ENCODE peak calls at places on chromosomes 16 and 17, in ten cellular contexts. O is naive thymus-derived CD4-positive, alpha-beta T cell; M is PC-3; N is GM23248; B is brain microvascular endothelial cell; T is aorta; G is heart right ventricle; R is effector memory CD4-positive, alpha-beta T cell; X is uterus; Q is adipocyte. I is an unnamed sample. For H3K27me3 and H3K36me3, the result is how much of the 10 kb centered on the place peaks cover.

GRCh38 chr17:28473542-28473941 is at the start of gene SLC13A2:
- DNase-seq in R (no peak), T (no peak), N (no peak), B (no peak), Q (no peak), G (no peak), M (no peak), X (no peak), O (no peak), I (no peak)

GRCh38 chr17:43645765-43646481 is 15.8 kb downstream of the MEOX1 start:
- DNase-seq in O (no peak), B (no peak), X (peak), T (peak), M (peak), Q (peak), N (peak), G (peak), R (no peak), I (peak)

GRCh38 chr17:50686494-50687199 is 21.1 kb downstream of the ANKRD40 start:
- DNase-seq in T (peak), M (peak), G (no peak), O (no peak), N (peak), R (no peak), Q (peak), B (peak), X (peak), I (peak)

GRCh38 chr16:75279277-75279676 is 27.9 kb upstream of the BCAR1 start:
- DNase-seq in T (no peak), R (no peak), X (no peak), B (no peak), O (no peak), Q (peak), M (peak), G (no peak), N (peak), I (no peak)

GRCh38 chr17:47987240-47987835 is 16.4 kb downstream of the CDK5RAP3 start:
- DNase-seq in G (no peak), M (no peak), O (no peak), T (no peak), X (no peak), B (no peak), Q (peak), R (no peak), N (peak), I (peak)

GRCh38 chr16:14955546-14956231 is 18.4 kb downstream of the NPIPA1 start:
- DNase-seq in M (no peak), X (peak), G (peak), N (no peak), R (no peak), B (no peak), O (no peak), T (no peak), Q (no peak), I (no peak)

GRCh38 chr17:77735051-77735340 is 223.5 kb upstream of the TNRC6C start:
- DNase-seq in G (peak), B (no peak), X (no peak), Q (no peak), T (no peak), N (no peak), R (no peak), M (no peak), O (no peak), I (no peak)

GRCh38 chr17:58254803-58255202 is 16.4 kb downstream of the LPO start:
- DNase-seq in B (no peak), T (no peak), X (no peak), G (no peak), M (peak), O (no peak), N (no peak), R (no peak), Q (no peak), I (no peak)

GRCh38 chr16:57882797-57883196 is 80.5 kb upstream of the KIFC3 start:
- DNase-seq in Q (peak), M (no peak), T (no peak), R (no peak), X (no peak), N (peak), O (no peak), G (no peak), B (peak), I (peak)

GRCh38 chr16:80144191-80144590 is 396.6 kb upstream of the DYNLRB2 start:
- DNase-seq in M (no peak), Q (peak), R (no peak), G (no peak), N (peak), O (no peak), T (no peak), X (no peak), B (no peak), I (no peak)

GRCh38 chr17:50584116-50584515 is 23.6 kb downstream of the CACNA1G start:
- DNase-seq in G (no peak), N (no peak), Q (no peak), O (no peak), T (no peak), B (no peak), X (no peak), R (no peak), M (no peak), I (no peak)

GRCh38 chr16:65005696-65006095 is 116.2 kb downstream of the CDH11 start:
- DNase-seq in N (no peak), M (no peak), B (peak), O (no peak), G (no peak), T (no peak), R (no peak), Q (no peak), X (no peak), I (no peak)

GRCh38 chr17:36722121-36722902 is 120.9 kb downstream of the MRM1 start:
- DNase-seq in G (peak), O (peak), Q (peak), R (peak), N (peak), T (peak), M (peak), X (peak), B (no peak), I (peak)

GRCh38 chr17:36720131-36720530 is 118.7 kb downstream of the MRM1 start:
- DNase-seq in Q (no peak), T (no peak), N (no peak), O (no peak), M (no peak), B (no peak), G (no peak), X (no peak), R (no peak), I (no peak)

GRCh38 chr17:36722903-36723263 is 121.5 kb downstream of the MRM1 start:
- DNase-seq in G (no peak), Q (no peak), M (no peak), O (no peak), R (no peak), N (no peak), T (no peak), B (no peak), X (no peak), I (no peak)

GRCh38 chr17:36723459-36723858 is 122.1 kb downstream of the MRM1 start:
- DNase-seq in T (no peak), Q (no peak), M (no peak), G (no peak), R (no peak), B (no peak), X (no peak), O (no peak), N (no peak), I (no peak)

DNA sequence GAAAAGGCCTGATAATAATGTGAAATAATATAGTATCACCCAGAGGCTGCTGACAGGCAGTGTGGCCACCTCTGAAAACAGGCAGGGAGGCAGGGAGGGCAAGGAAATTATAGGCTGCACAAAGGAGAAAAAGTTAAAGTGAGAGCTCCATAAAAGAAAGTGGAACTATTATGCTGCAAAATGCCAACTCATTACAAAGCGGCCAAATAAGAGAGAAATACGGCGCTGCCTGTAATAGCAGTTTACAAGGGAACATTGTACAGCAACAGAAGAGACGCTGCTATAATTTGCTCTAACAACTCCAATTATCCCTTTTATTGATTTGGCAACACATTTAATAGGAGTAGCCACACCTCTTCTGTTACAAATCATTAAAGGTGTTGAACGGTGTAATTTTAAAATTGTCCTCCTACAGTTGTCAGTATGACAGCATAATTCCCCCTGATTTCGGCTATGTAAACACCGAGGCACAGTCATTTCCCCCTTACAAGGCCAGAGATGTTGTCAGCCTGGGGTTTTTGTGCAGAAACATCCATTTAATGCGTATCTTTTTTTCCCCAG is 120.3 kb downstream of the MRM1 start:
- DNase-seq in R (no peak), X (no peak), O (no peak), T (no peak), Q (no peak), M (no peak), G (no peak), B (no peak), N (peak), I (no peak)
- H3K27me3 ChIP-seq in R (under half), X (under half), O (under half), T (under half), Q (under half), M (under half), G (under half), B (under half), N (under half), I (under half)

GRCh38 chr16:67543582-67543981 is 15.0 kb downstream of the RIPOR1 start:
- DNase-seq in G (no peak), T (no peak), X (no peak), R (no peak), Q (no peak), N (no peak), M (no peak), B (no peak), O (no peak), I (no peak)
- H3K36me3 ChIP-seq in G (half or more), T (under half), X (under half), R (under half), Q (half or more), N (under half), M (under half), B (half or more), O (under half), I (under half)

GRCh38 chr16:49884033-49884707 is 28.3 kb upstream of the ZNF423 start:
- DNase-seq in N (peak), B (no peak), X (no peak), T (no peak), Q (peak), M (no peak), R (no peak), G (no peak), O (no peak), I (no peak)
- H3K4me3 ChIP-seq in N (no peak), B (no peak), X (no peak), T (no peak), Q (no peak), M (no peak), R (no peak), G (no peak), O (no peak), I (no peak)

GRCh38 chr17:81524865-81525159 is 3.4 kb upstream of the FSCN2 start:
- DNase-seq in O (no peak), R (no peak), N (no peak), Q (no peak), B (no peak), M (no peak), X (no peak), T (no peak), G (peak), I (no peak)

GRCh38 chr17:81522491-81523125 is 5.6 kb upstream of the FSCN2 start:
- DNase-seq in O (no peak), M (no peak), G (peak), R (no peak), Q (no peak), X (no peak), B (no peak), N (no peak), T (no peak), I (no peak)

GRCh38 chr17:81524063-81524864 is 3.9 kb upstream of the FSCN2 start:
- DNase-seq in M (no peak), O (no peak), T (no peak), R (no peak), Q (no peak), X (no peak), N (no peak), G (peak), B (no peak), I (peak)

GRCh38 chr17:81520021-81520894 is 7.7 kb upstream of the ACTG1 start:
- DNase-seq in O (no peak), B (no peak), Q (no peak), N (no peak), M (no peak), G (no peak), T (no peak), R (no peak), X (no peak), I (no peak)

GRCh38 chr17:81523139-81524062 is 4.8 kb upstream of the FSCN2 start:
- DNase-seq in O (no peak), Q (peak), T (peak), G (peak), X (no peak), M (peak), N (peak), R (no peak), B (no peak), I (peak)
- H3K27me3 ChIP-seq in O (under half), Q (under half), T (under half), G (half or more), X (under half), M (under half), N (under half), R (under half), B (under half), I (under half)

GRCh38 chr17:82242698-82242976 is 13.8 kb downstream of the SLC16A3 start:
- DNase-seq in R (no peak), G (no peak), X (no peak), N (no peak), M (no peak), O (no peak), B (no peak), Q (no peak), T (peak), I (no peak)

GRCh38 chr17:82244413-82245140 is 15.7 kb downstream of the SLC16A3 start:
- DNase-seq in O (no peak), M (peak), R (no peak), B (no peak), X (peak), Q (peak), N (peak), G (no peak), T (no peak), I (no peak)

GRCh38 chr17:82241926-82242697 is 13.3 kb downstream of the SLC16A3 start:
- DNase-seq in O (no peak), T (peak), B (no peak), Q (no peak), M (peak), N (no peak), R (no peak), G (peak), X (peak), I (no peak)

GRCh38 chr17:82243648-82244412 is 15.0 kb downstream of the SLC16A3 start:
- DNase-seq in O (no peak), Q (no peak), M (peak), N (no peak), B (no peak), R (no peak), G (no peak), X (no peak), T (no peak), I (no peak)

DNA sequence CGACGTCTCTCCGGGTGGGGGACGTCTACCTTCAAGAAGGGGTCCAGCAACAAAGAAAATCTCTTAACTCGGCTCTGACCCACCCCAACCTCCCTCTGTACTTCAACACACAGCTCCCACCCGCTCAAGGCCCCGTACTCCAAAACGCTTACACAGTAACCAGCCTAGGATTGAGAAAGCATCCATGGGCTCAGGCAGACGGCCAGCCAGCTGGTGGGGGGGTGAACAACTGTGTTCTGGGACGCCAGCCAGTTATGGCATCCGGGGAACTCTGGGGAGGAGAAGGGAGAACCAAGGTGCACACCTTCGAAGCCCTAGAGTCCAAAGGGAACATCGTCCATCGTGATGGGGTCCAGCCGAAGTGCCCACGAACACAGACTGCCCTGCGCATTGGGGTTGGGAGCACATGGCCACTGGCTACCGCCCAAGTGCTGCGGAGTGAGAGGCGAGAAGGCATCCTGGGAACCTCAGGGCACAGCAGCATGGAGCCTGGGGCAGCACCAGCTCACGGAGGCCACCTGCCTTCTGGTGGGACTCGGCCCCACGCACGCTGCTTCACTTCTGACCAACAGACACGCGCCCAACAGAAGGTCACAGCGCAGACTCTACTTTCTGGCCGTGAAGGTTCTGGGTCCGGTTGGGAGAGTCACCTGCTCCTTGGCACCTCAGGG is 14.3 kb downstream of the SLC16A3 start:
- DNase-seq in B (peak), M (peak), O (no peak), G (peak), X (peak), T (peak), Q (peak), R (no peak), N (peak), I (peak)
- H3K36me3 ChIP-seq in B (half or more), M (under half), O (under half), G (half or more), X (under half), T (under half), Q (half or more), R (half or more), N (under half), I (half or more)

DNA sequence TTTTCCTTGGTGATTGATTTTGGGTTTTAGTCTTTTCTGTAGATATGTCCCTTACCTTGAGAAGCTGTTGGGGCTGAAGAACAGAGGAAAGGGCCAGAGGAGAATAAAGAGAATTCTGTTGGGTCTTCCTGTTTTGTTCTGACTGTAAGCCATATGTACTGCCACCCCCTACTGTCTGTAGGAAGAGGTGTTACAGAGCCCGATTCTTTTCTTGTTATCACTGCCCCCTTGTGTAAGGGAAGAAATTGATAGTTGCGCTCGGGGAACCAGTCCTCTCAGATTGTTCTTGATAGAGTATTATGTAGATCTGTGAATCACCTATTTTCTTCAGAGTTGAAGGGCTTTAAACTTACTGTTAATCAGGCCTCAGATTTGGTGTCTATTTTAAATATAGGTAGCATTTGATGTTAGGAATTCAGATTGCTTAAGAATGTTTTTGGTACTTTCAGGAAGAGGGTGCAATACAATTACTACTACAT is 2.4 kb downstream of the TANC2 start:
- DNase-seq in B (peak), X (no peak), O (peak), M (peak), R (peak), N (peak), G (no peak), T (no peak), Q (peak), I (peak)
- H3K4me3 ChIP-seq in B (peak), X (no peak), O (no peak), M (peak), R (no peak), N (peak), G (no peak), T (no peak), Q (peak), I (no peak)